ENCODE peak calls at places on chromosomes 4 and X, in four cellular contexts. I is heart left ventricle, Z is fibroblast of lung, H is mammary epithelial cell. M is an unnamed sample.
A peak's percentile ranks its signal among the peaks of the same experiment; 100 is the strongest.

GRCh38 chrX:24005028-24005427 is 22.0 kb downstream of the KLHL15 start:
- DNase-seq in Z (no peak), H (no peak), I (no peak), M (no peak)

GRCh38 chrX:152821145-152821765 is 9.3 kb downstream of the CETN2 start:
- DNase-seq in Z (peak; percentile 11), I (no peak), H (peak; percentile 13), M (peak; percentile 63)

GRCh38 chr4:111483375-111484169 is 661.7 kb upstream of the FAM241A start:
- DNase-seq in H (no peak), I (no peak), Z (no peak), M (no peak)

GRCh38 chr4:54226399-54227260 is 2.5 kb upstream of the PDGFRA start:
- DNase-seq in Z (peak; percentile 75), H (no peak), I (peak; percentile 70), M (peak; percentile 36)

GRCh38 chr4:5511791-5512190 is 196.6 kb downstream of the EVC2 start:
- DNase-seq in Z (peak; percentile 51), I (no peak), H (peak; percentile 43), M (no peak)

GRCh38 chr4:13968723-13969122 is 341.2 kb upstream of the BOD1L1 start:
- DNase-seq in Z (peak; percentile 92), I (no peak), H (peak; percentile 39), M (no peak)

GRCh38 chr4:33722254-33722653 is 2522.1 kb downstream of the ARAP2 start:
- DNase-seq in Z (peak; percentile 18), I (no peak), H (no peak), M (no peak)

GRCh38 chr4:3079694-3080123 is 5.2 kb downstream of the HTT start:
- DNase-seq in Z (no peak), I (no peak), H (no peak), M (no peak)

GRCh38 chr4:1327526-1328266 is 19.3 kb upstream of the UVSSA start:
- DNase-seq in I (no peak), Z (no peak), H (no peak), M (no peak)

GRCh38 chr4:141011799-141012377 is 121.4 kb downstream of the RNF150 start:
- DNase-seq in Z (no peak), H (no peak), I (no peak), M (no peak)

GRCh38 chrX:134632386-134632785 is 25.9 kb downstream of the PLAC1 start:
- DNase-seq in H (no peak), Z (no peak), I (no peak), M (no peak)

GRCh38 chr4:71974681-71975080 is 57.1 kb upstream of the NPFFR2 start:
- DNase-seq in H (peak; percentile 46), I (no peak), Z (peak; percentile 88), M (no peak)

GRCh38 chr4:123037809-123038208 is 115.4 kb upstream of the NUDT6 start:
- DNase-seq in Z (peak; percentile 81), I (no peak), H (no peak), M (no peak)

GRCh38 chrX:39736219-39737211 is 361.2 kb downstream of the BCOR start:
- DNase-seq in I (peak; percentile 84), H (peak; percentile 48), Z (peak; percentile 88), M (no peak)

GRCh38 chr4:26836539-26836938 is 24.1 kb upstream of the STIM2 start:
- DNase-seq in I (no peak), H (no peak), Z (no peak), M (no peak)

GRCh38 chr4:122542411-122543236 is 78.2 kb downstream of the IL21 start:
- DNase-seq in Z (peak; percentile 72), H (peak; percentile 14), I (no peak), M (no peak)

DNA sequence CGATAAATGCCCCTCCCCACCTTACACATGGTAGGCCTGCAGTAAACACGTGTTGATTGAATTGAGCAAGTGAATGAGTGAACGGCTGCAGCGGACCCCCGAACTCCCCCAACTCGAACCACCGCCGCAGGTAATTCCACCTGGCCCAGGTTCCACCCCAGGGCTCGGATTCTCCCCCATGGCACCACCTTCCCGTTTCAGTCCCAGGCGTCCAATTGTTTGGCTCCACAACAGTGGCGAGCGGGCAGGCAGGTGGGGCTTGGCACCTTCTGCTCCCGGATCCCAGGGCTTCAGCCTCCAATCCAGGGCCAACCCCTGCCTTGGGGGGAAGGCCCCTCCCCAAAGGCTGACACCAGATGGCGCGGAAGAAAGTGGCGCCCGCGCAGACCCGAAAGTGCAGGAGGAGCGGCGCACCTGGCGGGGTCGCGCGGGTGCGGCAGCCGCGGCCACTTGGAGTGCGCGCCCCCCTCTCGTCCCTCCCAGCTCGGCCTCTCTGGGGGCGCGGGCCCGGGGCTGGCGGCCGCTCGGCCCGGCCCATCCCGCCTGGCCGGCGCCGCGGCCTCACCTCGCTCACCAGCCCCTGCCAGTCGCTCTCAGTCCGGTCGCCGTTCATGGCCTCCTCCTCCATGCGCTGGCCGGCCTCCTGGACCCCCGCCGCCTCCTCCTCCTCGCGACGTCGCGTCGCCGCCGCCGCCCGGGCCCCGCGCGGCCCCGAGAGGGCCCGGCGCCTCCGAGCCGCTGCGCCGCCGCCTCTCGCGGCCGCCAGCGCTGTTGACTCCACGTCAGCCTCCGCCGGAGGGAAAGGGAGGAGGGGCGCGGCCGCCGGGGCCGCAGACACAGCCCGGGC is at the start of gene CCDC149:
- DNase-seq in Z (peak; percentile 74), I (peak; percentile 74), H (peak; percentile 61), M (peak; percentile 63)
- TF ChIP-seq CTCF in Z (no peak), I (peak; percentile 36), H (peak; percentile 8), M (no peak)

GRCh38 chr4:174631901-174632758 is 109.8 kb upstream of the HPGD start:
- DNase-seq in Z (peak; percentile 33), H (peak; percentile 24), I (no peak), M (no peak)
- TF ChIP-seq CTCF in Z (peak; percentile 83), H (peak; percentile 81), I (peak; percentile 74), M (peak; percentile 62)

GRCh38 chrX:155864655-155865054 is 16.5 kb upstream of the VAMP7 start:
- DNase-seq in H (no peak), I (no peak), Z (no peak), M (no peak)
- TF ChIP-seq CTCF in H (peak; percentile 33), I (no peak), Z (no peak), M (no peak)

GRCh38 chr4:151530783-151531182 is 121.8 kb downstream of the FHIP1A start:
- DNase-seq in I (no peak), H (no peak), Z (no peak), M (no peak)
- TF ChIP-seq CTCF in I (peak; percentile 32), H (peak; percentile 61), Z (no peak), M (no peak)

GRCh38 chr4:8045909-8046308 is 106.2 kb upstream of the AFAP1 start:
- DNase-seq in H (no peak), Z (no peak), I (no peak), M (no peak)
- TF ChIP-seq CTCF in H (no peak), Z (no peak), I (no peak), M (no peak)

GRCh38 chr4:185139736-185140135 is 3.3 kb upstream of the SLC25A4 start:
- DNase-seq in I (no peak), H (peak; percentile 14), Z (no peak), M (no peak)
- TF ChIP-seq CTCF in I (no peak), H (no peak), Z (no peak), M (no peak)

DNA sequence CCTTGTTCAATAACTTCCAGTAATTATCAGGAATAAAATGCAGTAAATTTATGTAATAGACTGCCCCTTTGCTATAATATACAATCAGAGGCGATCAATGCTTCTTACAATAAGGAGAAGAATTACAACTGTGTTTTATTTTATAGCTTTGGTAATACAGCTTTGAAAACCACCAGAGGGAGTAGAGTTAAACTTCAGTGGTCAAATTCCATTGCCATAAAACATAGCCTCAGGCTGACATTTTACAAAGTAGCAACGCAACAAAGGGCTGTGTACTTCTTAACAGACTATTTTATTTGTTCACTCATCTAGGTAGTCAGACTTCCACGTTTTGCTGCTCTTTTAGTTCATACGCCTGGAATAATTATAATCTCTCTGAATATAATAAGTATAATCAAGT is 58.5 kb downstream of the TEX13C start:
- DNase-seq in Z (no peak), I (no peak), H (peak; percentile 2), M (no peak)
- TF ChIP-seq CTCF in Z (no peak), I (no peak), H (no peak), M (no peak)

DNA sequence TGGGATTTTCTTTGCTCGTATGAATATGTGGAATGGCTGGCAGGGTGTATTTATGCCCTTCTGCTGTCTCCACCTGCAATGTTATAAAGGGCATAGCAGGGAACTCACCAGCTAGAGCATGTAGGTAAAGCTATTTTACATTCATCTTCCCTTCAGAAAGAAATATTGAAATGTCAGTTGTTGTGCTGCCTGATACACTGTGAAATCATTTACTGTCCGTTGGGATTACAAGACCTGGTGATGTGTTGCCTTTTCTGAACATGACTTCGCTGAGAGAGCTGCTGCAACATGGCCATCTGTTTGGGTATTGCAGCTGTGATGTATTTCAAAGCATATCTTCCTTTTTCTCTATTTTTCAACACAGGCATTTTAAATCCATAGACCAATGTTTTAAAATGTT is 644.0 kb upstream of the GNPDA2 start:
- DNase-seq in Z (no peak), H (no peak), I (no peak), M (no peak)
- TF ChIP-seq CTCF in Z (no peak), H (no peak), I (no peak), M (no peak)

GRCh38 chrX:41730101-41730500 is 6.1 kb downstream of the GPR82 start:
- DNase-seq in H (no peak), I (no peak), Z (peak; percentile 3), M (no peak)

GRCh38 chrX:41732260-41732659 is 8.3 kb downstream of the GPR82 start:
- DNase-seq in H (no peak), I (no peak), Z (no peak), M (no peak)

GRCh38 chrX:41737065-41737464 is 13.1 kb downstream of the GPR82 start:
- DNase-seq in I (no peak), Z (no peak), H (no peak), M (no peak)

GRCh38 chrX:41733939-41734338 is 10.0 kb downstream of the GPR82 start:
- DNase-seq in H (peak; percentile 2), I (no peak), Z (no peak), M (no peak)

DNA sequence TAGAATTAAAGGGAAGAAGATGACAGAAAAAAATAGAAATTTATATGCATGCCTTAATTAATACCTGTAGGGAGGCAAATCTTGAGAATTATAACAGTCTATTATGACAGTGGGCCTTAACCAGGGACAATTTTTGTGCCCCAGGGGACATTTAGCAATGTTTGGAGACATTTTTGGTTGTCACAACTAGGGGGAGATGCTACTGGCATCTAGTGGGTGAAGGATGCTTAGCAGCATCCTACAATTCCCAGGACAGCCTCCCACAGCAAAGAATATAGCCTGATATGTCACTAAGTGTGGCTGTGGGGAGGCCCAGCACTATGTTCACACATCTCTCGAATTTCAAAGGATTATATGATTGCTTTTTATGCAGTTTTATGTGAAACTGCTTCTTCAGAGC is 10.5 kb downstream of the GPR82 start:
- DNase-seq in I (no peak), H (peak; percentile 3), Z (no peak), M (no peak)
- TF ChIP-seq CTCF in I (peak; percentile 42), H (peak; percentile 56), Z (peak; percentile 21), M (no peak)

GRCh38 chrX:51002160-51002632 is 91.7 kb downstream of the BMP15 start:
- DNase-seq in Z (no peak), H (no peak), I (no peak), M (no peak)

DNA sequence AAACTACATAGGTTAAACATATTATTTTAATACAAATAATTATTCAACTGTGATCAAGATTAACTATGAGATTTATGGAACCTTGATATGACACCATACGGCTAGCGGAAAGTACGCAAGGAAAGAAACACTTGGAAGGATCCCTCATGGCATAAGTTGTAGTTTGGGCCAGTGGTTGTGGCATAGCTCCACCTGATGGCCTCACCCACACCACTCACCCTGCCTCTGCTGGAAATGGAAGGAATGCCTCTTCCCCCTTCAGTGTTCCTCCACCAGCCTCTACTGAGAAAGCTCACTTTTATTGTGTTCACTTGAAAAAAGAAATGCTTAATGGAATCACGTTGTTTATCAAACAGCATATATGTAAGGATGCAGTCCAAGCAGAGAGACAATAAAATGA is 86.4 kb downstream of the BMP15 start:
- DNase-seq in H (no peak), Z (no peak), I (no peak), M (no peak)
- TF ChIP-seq CTCF in H (peak; percentile 27), Z (no peak), I (no peak), M (no peak)